ENCODE peak calls at places on chromosomes 1 and 21, in six cellular contexts. D, F, X, Y, G and B are unnamed samples.

GRCh38 chr1:178382372-178382771 is 114.4 kb downstream of the CLEC20A start:
- DNase-seq in D (no peak), F (no peak), X (no peak), Y (no peak), G (no peak), B (peak; percentile 51)

GRCh38 chr1:77347646-77348045 is 65.8 kb downstream of the AK5 start:
- DNase-seq in D (no peak), F (peak; percentile 89), X (no peak), Y (no peak), G (no peak), B (no peak)

GRCh38 chr1:63693956-63694607 is 79.7 kb upstream of the ROR1 start:
- DNase-seq in D (no peak), F (no peak), X (no peak), Y (no peak), G (no peak), B (no peak)

GRCh38 chr21:38897532-38898421 is 92.0 kb downstream of the ETS2 start:
- DNase-seq in D (peak; percentile 39), F (no peak), X (no peak), Y (no peak), G (no peak), B (peak; percentile 66)

GRCh38 chr1:32115496-32115895 is 7.6 kb downstream of the KPNA6 start:
- DNase-seq in D (no peak), F (no peak), X (no peak), Y (no peak), G (no peak), B (no peak)

GRCh38 chr21:30936207-30936606 is 54.8 kb upstream of the KRTAP11-1 start:
- DNase-seq in D (no peak), F (no peak), X (no peak), Y (no peak), G (no peak), B (no peak)

GRCh38 chr1:112625696-112626095 is 6.1 kb downstream of the CAPZA1 start:
- DNase-seq in D (no peak), F (no peak), X (peak; percentile 12), Y (no peak), G (no peak), B (no peak)

GRCh38 chr1:228280106-228280901 is 72.5 kb downstream of the OBSCN start:
- DNase-seq in D (no peak), F (no peak), X (no peak), Y (no peak), G (no peak), B (no peak)

GRCh38 chr21:15686506-15686905 is 43.3 kb upstream of the USP25 start:
- DNase-seq in D (no peak), F (no peak), X (no peak), Y (no peak), G (no peak), B (no peak)

GRCh38 chr1:21115098-21115760 is 61.5 kb downstream of the EIF4G3 start:
- DNase-seq in D (no peak), F (no peak), X (no peak), Y (peak; percentile 70), G (no peak), B (no peak)

GRCh38 chr1:8239039-8239305 is 78.9 kb upstream of the SLC45A1 start:
- DNase-seq in D (no peak), F (no peak), X (no peak), Y (peak; percentile 64), G (no peak), B (no peak)

GRCh38 chr1:67759066-67759465 is 74.1 kb downstream of the GADD45A start:
- DNase-seq in D (no peak), F (no peak), X (no peak), Y (no peak), G (no peak), B (no peak)